ENCODE peak calls at places on chromosomes 5 and 9, in nine cellular contexts. One of them, this sample, is unnamed.
A peak's percentile ranks its signal among the peaks of the same experiment; 100 is the strongest.

GRCh38 chr5:111411321-111411720 is 101.0 kb downstream of the STARD4 start:
- DNase-seq in amniotic stem cell: no peak
- DNase-seq in NCI-H2081: no peak
- DNase-seq in stimulated activated CD4-positive, alpha-beta T cell treated with anti-CD3 and anti-CD28 coated beads, Interleukin-1b, Interleukin-23, amount 100 ng/mL, for 1 hour: no peak
- DNase-seq in activated CD4-positive, alpha-beta T cell treated with anti-CD3 and anti-CD28 coated beads, Interleukin-2, amount 50 U/mL, for 1 hour: no peak
- DNase-seq in endodermal cell: no peak
- DNase-seq in A172: peak; percentile 33
- DNase-seq in hepatic stellate cell: no peak
- DNase-seq in effector memory CD4-positive, alpha-beta T cell: no peak
- DNase-seq in this sample: no peak

GRCh38 chr5:121962347-121962670 is 534 bp downstream of the SRFBP1 start:
- DNase-seq in amniotic stem cell: no peak
- DNase-seq in NCI-H2081: no peak
- DNase-seq in stimulated activated CD4-positive, alpha-beta T cell treated with anti-CD3 and anti-CD28 coated beads, Interleukin-1b, Interleukin-23, amount 100 ng/mL, for 1 hour: no peak
- DNase-seq in activated CD4-positive, alpha-beta T cell treated with anti-CD3 and anti-CD28 coated beads, Interleukin-2, amount 50 U/mL, for 1 hour: no peak
- DNase-seq in endodermal cell: no peak
- DNase-seq in A172: no peak
- DNase-seq in hepatic stellate cell: no peak
- DNase-seq in effector memory CD4-positive, alpha-beta T cell: no peak
- DNase-seq in this sample: no peak

GRCh38 chr5:72030237-72030636 is 77.0 kb upstream of the MAP1B start:
- DNase-seq in amniotic stem cell: no peak
- DNase-seq in NCI-H2081: no peak
- DNase-seq in stimulated activated CD4-positive, alpha-beta T cell treated with anti-CD3 and anti-CD28 coated beads, Interleukin-1b, Interleukin-23, amount 100 ng/mL, for 1 hour: no peak
- DNase-seq in activated CD4-positive, alpha-beta T cell treated with anti-CD3 and anti-CD28 coated beads, Interleukin-2, amount 50 U/mL, for 1 hour: no peak
- DNase-seq in endodermal cell: no peak
- DNase-seq in A172: no peak
- DNase-seq in hepatic stellate cell: no peak
- DNase-seq in effector memory CD4-positive, alpha-beta T cell: no peak
- DNase-seq in this sample: no peak

GRCh38 chr5:96941140-96941539 is 5.3 kb downstream of the LNPEP start:
- DNase-seq in amniotic stem cell: no peak
- DNase-seq in NCI-H2081: no peak
- DNase-seq in stimulated activated CD4-positive, alpha-beta T cell treated with anti-CD3 and anti-CD28 coated beads, Interleukin-1b, Interleukin-23, amount 100 ng/mL, for 1 hour: no peak
- DNase-seq in activated CD4-positive, alpha-beta T cell treated with anti-CD3 and anti-CD28 coated beads, Interleukin-2, amount 50 U/mL, for 1 hour: no peak
- DNase-seq in endodermal cell: peak; percentile 59
- DNase-seq in A172: no peak
- DNase-seq in hepatic stellate cell: no peak
- DNase-seq in effector memory CD4-positive, alpha-beta T cell: no peak
- DNase-seq in this sample: no peak

GRCh38 chr9:71036501-71036900 is 84.9 kb downstream of the TRPM3 start:
- DNase-seq in amniotic stem cell: no peak
- DNase-seq in NCI-H2081: peak; percentile 47
- DNase-seq in stimulated activated CD4-positive, alpha-beta T cell treated with anti-CD3 and anti-CD28 coated beads, Interleukin-1b, Interleukin-23, amount 100 ng/mL, for 1 hour: no peak
- DNase-seq in activated CD4-positive, alpha-beta T cell treated with anti-CD3 and anti-CD28 coated beads, Interleukin-2, amount 50 U/mL, for 1 hour: no peak
- DNase-seq in endodermal cell: no peak
- DNase-seq in A172: peak; percentile 3
- DNase-seq in hepatic stellate cell: no peak
- DNase-seq in effector memory CD4-positive, alpha-beta T cell: no peak
- DNase-seq in this sample: peak; percentile 93

GRCh38 chr9:129497064-129497836 is 123.7 kb downstream of the C9orf50 start:
- DNase-seq in amniotic stem cell: no peak
- DNase-seq in NCI-H2081: peak; percentile 68
- DNase-seq in stimulated activated CD4-positive, alpha-beta T cell treated with anti-CD3 and anti-CD28 coated beads, Interleukin-1b, Interleukin-23, amount 100 ng/mL, for 1 hour: no peak
- DNase-seq in activated CD4-positive, alpha-beta T cell treated with anti-CD3 and anti-CD28 coated beads, Interleukin-2, amount 50 U/mL, for 1 hour: no peak
- DNase-seq in endodermal cell: no peak
- DNase-seq in A172: peak; percentile 33
- DNase-seq in hepatic stellate cell: peak; percentile 75
- DNase-seq in effector memory CD4-positive, alpha-beta T cell: no peak
- DNase-seq in this sample: peak; percentile 82

GRCh38 chr9:132381966-132382541 is 24.6 kb downstream of the TTF1 start:
- DNase-seq in amniotic stem cell: no peak
- DNase-seq in NCI-H2081: no peak
- DNase-seq in stimulated activated CD4-positive, alpha-beta T cell treated with anti-CD3 and anti-CD28 coated beads, Interleukin-1b, Interleukin-23, amount 100 ng/mL, for 1 hour: no peak
- DNase-seq in activated CD4-positive, alpha-beta T cell treated with anti-CD3 and anti-CD28 coated beads, Interleukin-2, amount 50 U/mL, for 1 hour: no peak
- DNase-seq in endodermal cell: no peak
- DNase-seq in A172: no peak
- DNase-seq in hepatic stellate cell: no peak
- DNase-seq in effector memory CD4-positive, alpha-beta T cell: no peak
- DNase-seq in this sample: no peak

GRCh38 chr9:98049668-98050067 is 6.9 kb upstream of the NANS start:
- DNase-seq in amniotic stem cell: no peak
- DNase-seq in NCI-H2081: no peak
- DNase-seq in stimulated activated CD4-positive, alpha-beta T cell treated with anti-CD3 and anti-CD28 coated beads, Interleukin-1b, Interleukin-23, amount 100 ng/mL, for 1 hour: no peak
- DNase-seq in activated CD4-positive, alpha-beta T cell treated with anti-CD3 and anti-CD28 coated beads, Interleukin-2, amount 50 U/mL, for 1 hour: no peak
- DNase-seq in endodermal cell: no peak
- DNase-seq in A172: no peak
- DNase-seq in hepatic stellate cell: no peak
- DNase-seq in effector memory CD4-positive, alpha-beta T cell: no peak
- DNase-seq in this sample: no peak

GRCh38 chr5:172055996-172056395 is 49.6 kb upstream of the FBXW11 start:
- DNase-seq in amniotic stem cell: no peak
- DNase-seq in NCI-H2081: no peak
- DNase-seq in stimulated activated CD4-positive, alpha-beta T cell treated with anti-CD3 and anti-CD28 coated beads, Interleukin-1b, Interleukin-23, amount 100 ng/mL, for 1 hour: no peak
- DNase-seq in activated CD4-positive, alpha-beta T cell treated with anti-CD3 and anti-CD28 coated beads, Interleukin-2, amount 50 U/mL, for 1 hour: no peak
- DNase-seq in endodermal cell: no peak
- DNase-seq in A172: no peak
- DNase-seq in hepatic stellate cell: no peak
- DNase-seq in effector memory CD4-positive, alpha-beta T cell: no peak
- DNase-seq in this sample: no peak

GRCh38 chr5:123209163-123210013 is 120.3 kb downstream of the PRDM6 start:
- DNase-seq in amniotic stem cell: peak; percentile 75
- DNase-seq in NCI-H2081: no peak
- DNase-seq in stimulated activated CD4-positive, alpha-beta T cell treated with anti-CD3 and anti-CD28 coated beads, Interleukin-1b, Interleukin-23, amount 100 ng/mL, for 1 hour: no peak
- DNase-seq in activated CD4-positive, alpha-beta T cell treated with anti-CD3 and anti-CD28 coated beads, Interleukin-2, amount 50 U/mL, for 1 hour: no peak
- DNase-seq in endodermal cell: no peak
- DNase-seq in A172: peak; percentile 88
- DNase-seq in hepatic stellate cell: peak; percentile 28
- DNase-seq in effector memory CD4-positive, alpha-beta T cell: no peak
- DNase-seq in this sample: no peak

GRCh38 chr5:56305001-56305400 is 71.9 kb upstream of the ANKRD55 start:
- DNase-seq in amniotic stem cell: no peak
- DNase-seq in NCI-H2081: no peak
- DNase-seq in stimulated activated CD4-positive, alpha-beta T cell treated with anti-CD3 and anti-CD28 coated beads, Interleukin-1b, Interleukin-23, amount 100 ng/mL, for 1 hour: no peak
- DNase-seq in activated CD4-positive, alpha-beta T cell treated with anti-CD3 and anti-CD28 coated beads, Interleukin-2, amount 50 U/mL, for 1 hour: no peak
- DNase-seq in endodermal cell: no peak
- DNase-seq in A172: no peak
- DNase-seq in hepatic stellate cell: no peak
- DNase-seq in effector memory CD4-positive, alpha-beta T cell: no peak
- DNase-seq in this sample: no peak